ENCODE peak calls at places on chromosomes 11 and 22, in four cellular contexts. H is A549, M is right atrium auricular region, Q is brain microvascular endothelial cell. Z is an unnamed sample.

GRCh38 chr11:75740681-75741080 is 23.0 kb downstream of the MOGAT2 start:
- DNase-seq in H (no peak), M (no peak), Q (no peak), Z (no peak)

GRCh38 chr11:125053167-125053566 is 9.9 kb upstream of the SLC37A2 start:
- DNase-seq in H (no peak), M (no peak), Q (no peak), Z (no peak)

GRCh38 chr22:40585205-40585778 is 51.2 kb downstream of the MRTFA start:
- DNase-seq in H (no peak), M (no peak), Q (no peak), Z (no peak)

GRCh38 chr11:120471131-120471530 is 40.4 kb upstream of the GRIK4 start:
- DNase-seq in H (no peak), M (no peak), Q (peak), Z (no peak)

GRCh38 chr11:72048718-72049460 is 31.5 kb downstream of the NUMA1 start:
- DNase-seq in H (no peak), M (no peak), Q (no peak), Z (no peak)

GRCh38 chr22:38751422-38752346 is 4.1 kb downstream of the SUN2 start:
- DNase-seq in H (no peak), M (no peak), Q (no peak), Z (no peak)

GRCh38 chr11:76596652-76597051 is 73.9 kb downstream of the LRRC32 start:
- DNase-seq in H (no peak), M (no peak), Q (no peak), Z (no peak)

GRCh38 chr11:110026823-110027626 is 66.2 kb upstream of the ZC3H12C start:
- DNase-seq in H (no peak), M (no peak), Q (no peak), Z (no peak)

GRCh38 chr22:28296452-28296851 is 377.4 kb upstream of the PITPNB start:
- DNase-seq in H (no peak), M (no peak), Q (no peak), Z (no peak)

GRCh38 chr11:120613264-120614226 is 102.0 kb downstream of the GRIK4 start:
- DNase-seq in H (no peak), M (no peak), Q (no peak), Z (no peak)

GRCh38 chr11:44416776-44417175 is 106.8 kb upstream of the ALX4 start:
- DNase-seq in H (peak), M (no peak), Q (no peak), Z (peak)

GRCh38 chr11:123211134-123211879 is 16.3 kb upstream of the CLMP start:
- DNase-seq in H (no peak), M (no peak), Q (no peak), Z (no peak)

GRCh38 chr22:50218996-50219727 is 18.4 kb downstream of the SELENOO start:
- DNase-seq in H (peak), M (peak), Q (peak), Z (no peak)

GRCh38 chr11:117459121-117459978 is 131.7 kb downstream of the CEP164 start:
- DNase-seq in H (no peak), M (no peak), Q (no peak), Z (no peak)

GRCh38 chr22:33194529-33194928 is 136.3 kb upstream of the SYN3 start:
- DNase-seq in H (peak), M (no peak), Q (no peak), Z (no peak)

GRCh38 chr11:110184974-110185597 is 91.9 kb downstream of the ZC3H12C start:
- DNase-seq in H (no peak), M (peak), Q (peak), Z (no peak)

GRCh38 chr22:29040385-29041275 is 21.0 kb downstream of the C22orf31 start:
- DNase-seq in H (peak), M (peak), Q (peak), Z (no peak)

GRCh38 chr22:45564349-45565030 is 61.8 kb downstream of the FBLN1 start:
- DNase-seq in H (no peak), M (no peak), Q (no peak), Z (no peak)

GRCh38 chr22:19941365-19942070 is at the start of the genes COMT and TXNRD2:
- DNase-seq in H (peak), M (no peak), Q (peak), Z (no peak)

GRCh38 chr22:39457546-39458442 is 982 bp downstream of the MGAT3 start:
- DNase-seq in H (no peak), M (no peak), Q (no peak), Z (no peak)

GRCh38 chr22:19806213-19807160 is 45.9 kb downstream of the TBX1 start:
- DNase-seq in H (peak), M (no peak), Q (no peak), Z (no peak)

GRCh38 chr11:45677811-45678515 is 12.5 kb upstream of the CHST1 start:
- DNase-seq in H (no peak), M (no peak), Q (no peak), Z (no peak)

GRCh38 chr22:33404723-33405122 is 346.5 kb upstream of the SYN3 start:
- DNase-seq in H (no peak), M (no peak), Q (no peak), Z (no peak)

GRCh38 chr11:90476442-90477007 is 253.7 kb upstream of the CHORDC1 start:
- DNase-seq in H (peak), M (no peak), Q (peak), Z (no peak)

GRCh38 chr11:130070109-130070828 is 575 bp downstream of the APLP2 start:
- DNase-seq in H (no peak), M (no peak), Q (no peak), Z (peak)

GRCh38 chr22:46673677-46674236 is 53.6 kb downstream of the GRAMD4 start:
- DNase-seq in H (no peak), M (no peak), Q (no peak), Z (no peak)

GRCh38 chr11:63764712-63765631 is 3.6 kb downstream of the ZFTA start:
- DNase-seq in H (peak), M (no peak), Q (no peak), Z (peak)

GRCh38 chr11:14242198-14242597 is 116.8 kb downstream of the RRAS2 start:
- DNase-seq in H (no peak), M (no peak), Q (no peak), Z (no peak)

GRCh38 chr11:64180871-64181270 is 5.1 kb upstream of the STIP1 start:
- DNase-seq in H (no peak), M (no peak), Q (no peak), Z (no peak)

DNA sequence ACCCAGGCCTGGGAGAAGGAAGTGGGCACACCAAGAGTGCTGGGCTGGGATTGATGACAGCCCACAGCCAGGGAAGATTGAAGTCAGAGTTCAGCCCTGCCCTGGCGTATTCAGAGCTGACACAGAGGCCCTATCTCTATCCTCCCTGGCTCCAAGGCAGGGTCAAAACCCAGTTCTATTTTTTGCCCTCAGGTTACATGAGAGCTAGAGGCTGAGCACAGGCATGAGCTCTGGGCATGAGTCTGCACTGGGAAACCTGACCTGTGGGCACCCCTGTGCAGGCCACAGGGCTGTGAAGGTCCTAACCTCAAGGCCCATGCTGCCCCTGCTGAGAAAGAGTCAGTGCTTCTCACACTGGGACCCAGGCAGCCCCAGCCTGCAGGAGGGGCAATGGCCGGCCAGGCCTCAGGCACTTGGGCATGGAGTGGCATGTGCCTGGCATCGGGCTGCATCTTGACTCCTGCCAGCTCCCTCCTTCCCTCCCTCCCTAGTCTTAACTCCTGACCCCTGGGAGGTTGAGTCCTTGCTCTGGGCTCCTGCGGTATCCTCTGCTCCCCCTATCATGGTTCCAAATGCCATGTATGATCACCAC is 5.4 kb downstream of the SLC35E4 start:
- DNase-seq in H (no peak), M (no peak), Q (no peak), Z (no peak)
- TF ChIP-seq CTCF in H (no peak), M (no peak), Q (no peak), Z (no peak)

DNA sequence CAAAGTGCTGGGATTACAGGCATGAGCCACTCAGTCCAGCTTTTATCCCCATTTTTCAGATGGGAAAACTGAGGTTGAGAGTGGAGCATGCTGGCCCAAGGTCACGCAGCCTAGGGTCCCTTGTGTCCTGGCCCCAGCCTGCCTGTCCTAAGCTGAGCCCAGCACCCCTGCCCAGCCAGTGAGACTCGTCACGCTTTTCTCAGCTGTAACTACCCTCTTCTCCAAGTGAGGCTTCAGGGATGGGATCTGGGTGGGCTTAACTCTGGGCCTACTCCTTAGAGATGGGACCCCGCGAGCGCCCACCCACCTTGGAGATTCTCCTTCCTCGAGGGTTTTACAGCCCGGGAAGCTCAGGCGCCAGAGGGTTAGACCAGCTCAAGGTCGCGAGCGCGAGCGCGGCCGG is 390 bp upstream of the TMEM151A start:
- DNase-seq in H (no peak), M (no peak), Q (no peak), Z (no peak)
- H3K4me3 ChIP-seq in H (peak), M (no peak), Q (no peak), Z (peak)

GRCh38 chr11:77636738-77637344 is 753 bp downstream of the CLNS1A start:
- DNase-seq in H (no peak), M (no peak), Q (no peak), Z (no peak)

GRCh38 chr11:77637345-77638165 is at the start of gene CLNS1A:
- DNase-seq in H (peak), M (peak), Q (peak), Z (peak)

GRCh38 chr11:77630311-77630710 is 7.3 kb downstream of the CLNS1A start:
- DNase-seq in H (no peak), M (no peak), Q (no peak), Z (no peak)

GRCh38 chr11:77634724-77635123 is 2.9 kb downstream of the CLNS1A start:
- DNase-seq in H (no peak), M (no peak), Q (no peak), Z (no peak)

DNA sequence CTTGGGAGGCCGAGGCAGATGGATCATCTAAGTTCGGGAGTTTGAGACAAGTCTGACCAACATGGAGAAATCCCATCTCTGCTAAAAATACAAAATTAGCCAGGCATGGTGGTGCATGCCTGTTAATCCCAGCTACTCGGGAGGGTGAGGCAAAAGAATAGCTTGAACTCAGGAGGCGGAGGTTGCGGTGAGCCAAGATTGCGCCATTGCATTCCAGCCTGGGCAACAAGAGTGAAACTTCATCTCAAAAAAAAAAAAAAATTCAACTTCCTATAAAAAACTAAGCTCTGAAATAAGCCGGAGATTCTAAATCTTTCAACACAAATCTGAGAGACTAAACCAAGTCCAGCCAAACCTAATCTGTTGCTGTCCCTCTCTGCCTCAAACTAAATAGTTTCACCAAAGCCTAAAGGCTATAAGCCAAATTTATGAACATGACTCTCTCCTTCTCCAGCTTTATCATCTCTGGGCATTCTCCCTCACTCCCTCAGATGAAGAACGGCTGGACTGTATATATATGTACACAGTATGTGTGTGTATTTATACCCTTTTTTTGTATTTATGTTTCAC is 3.7 kb downstream of the CLNS1A start:
- DNase-seq in H (no peak), M (no peak), Q (no peak), Z (no peak)
- H3K27ac ChIP-seq in H (no peak), M (no peak), Q (no peak), Z (no peak)

GRCh38 chr11:27506200-27507182 is at the start of gene LIN7C:
- DNase-seq in H (peak), M (peak), Q (peak), Z (peak)
- TF ChIP-seq CTCF in H (no peak), M (peak), Q (peak), Z (no peak)

DNA sequence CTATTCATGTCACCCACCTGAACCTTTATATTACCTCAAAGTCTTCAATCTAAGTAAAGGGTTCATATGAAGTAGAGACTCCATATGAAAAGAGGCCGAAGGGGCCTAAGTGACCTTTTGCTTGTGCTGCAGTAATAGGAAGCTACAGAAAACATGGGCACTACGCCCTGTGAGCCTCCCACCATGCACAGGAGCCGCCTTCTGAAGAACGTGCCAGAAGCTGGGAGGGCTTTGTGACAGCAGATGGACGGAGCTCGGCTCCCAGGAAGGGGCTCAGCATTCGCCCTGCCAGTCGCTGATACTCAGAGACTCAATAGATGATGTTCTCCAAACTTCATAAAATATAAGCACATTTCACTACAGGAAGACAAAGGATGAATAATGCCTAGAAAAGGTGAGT is 21.2 kb downstream of the DEAF1 start:
- DNase-seq in H (no peak), M (no peak), Q (no peak), Z (no peak)
- H3K4me3 ChIP-seq in H (no peak), M (no peak), Q (no peak), Z (no peak)

DNA sequence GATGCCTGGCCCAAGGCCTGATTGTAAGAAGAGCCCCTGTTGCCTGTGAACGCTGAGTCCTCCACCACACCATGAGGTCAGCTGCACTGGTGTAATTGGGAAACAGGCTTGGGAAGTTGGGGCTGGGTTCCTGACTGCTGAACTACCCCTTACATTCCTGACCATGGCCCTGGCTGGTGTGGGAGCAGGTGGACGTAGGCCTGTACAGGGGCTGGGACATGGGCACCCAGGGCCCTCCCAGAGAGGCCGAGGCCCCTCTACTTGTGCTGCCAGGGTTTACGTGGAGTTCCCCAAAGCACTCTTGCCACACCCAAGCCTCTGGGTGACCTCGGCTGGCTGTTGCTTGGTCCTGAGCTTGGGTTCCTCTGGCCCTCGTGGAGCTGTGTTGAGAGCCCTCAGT is 5.4 kb downstream of the RELT start:
- DNase-seq in H (no peak), M (no peak), Q (no peak), Z (no peak)
- H3K27ac ChIP-seq in H (no peak), M (no peak), Q (no peak), Z (peak)